ENCODE peak calls at places on chromosomes 1 and 21, in seven cellular contexts. One of them, this sample, is unnamed.

GRCh38 chr1:51518033-51518729 is 885 bp downstream of the EPS15 start:
- DNase-seq in Right ventricle myocardium superior: peak
- DNase-seq in T47D: peak
- DNase-seq in heart left ventricle: no peak
- DNase-seq in KBM-7: peak
- DNase-seq in GM10248: peak
- DNase-seq in hippocampal formation: peak
- DNase-seq in this sample: no peak

GRCh38 chr1:153532769-153533599 is 2.8 kb downstream of the S100A6 start:
- DNase-seq in Right ventricle myocardium superior: peak
- DNase-seq in T47D: peak
- DNase-seq in heart left ventricle: peak
- DNase-seq in KBM-7: peak
- DNase-seq in GM10248: peak
- DNase-seq in hippocampal formation: peak
- DNase-seq in this sample: peak

GRCh38 chr1:12499574-12500245 is 118.3 kb downstream of the DHRS3 start:
- DNase-seq in Right ventricle myocardium superior: no peak
- DNase-seq in T47D: no peak
- DNase-seq in heart left ventricle: no peak
- DNase-seq in KBM-7: no peak
- DNase-seq in GM10248: no peak
- DNase-seq in hippocampal formation: no peak
- DNase-seq in this sample: no peak

GRCh38 chr1:183685112-183685713 is 32.1 kb upstream of the APOBEC4 start:
- DNase-seq in Right ventricle myocardium superior: no peak
- DNase-seq in T47D: peak
- DNase-seq in heart left ventricle: no peak
- DNase-seq in KBM-7: peak
- DNase-seq in GM10248: peak
- DNase-seq in hippocampal formation: no peak
- DNase-seq in this sample: peak

GRCh38 chr1:51926171-51926812 is 47.8 kb upstream of the NRDC start:
- DNase-seq in Right ventricle myocardium superior: no peak
- DNase-seq in T47D: no peak
- DNase-seq in heart left ventricle: no peak
- DNase-seq in KBM-7: peak
- DNase-seq in GM10248: no peak
- DNase-seq in hippocampal formation: no peak
- DNase-seq in this sample: no peak

GRCh38 chr1:16012590-16013219 is 5.1 kb downstream of the HSPB7 start:
- DNase-seq in Right ventricle myocardium superior: peak
- DNase-seq in T47D: no peak
- DNase-seq in heart left ventricle: peak
- DNase-seq in KBM-7: peak
- DNase-seq in GM10248: peak
- DNase-seq in hippocampal formation: no peak
- DNase-seq in this sample: no peak

GRCh38 chr1:116878804-116879477 is 30.8 kb upstream of the PTGFRN start:
- DNase-seq in Right ventricle myocardium superior: peak
- DNase-seq in T47D: no peak
- DNase-seq in heart left ventricle: peak
- DNase-seq in KBM-7: peak
- DNase-seq in GM10248: peak
- DNase-seq in hippocampal formation: peak
- DNase-seq in this sample: no peak

GRCh38 chr1:198212675-198213074 is 55.9 kb downstream of the NEK7 start:
- DNase-seq in Right ventricle myocardium superior: no peak
- DNase-seq in T47D: no peak
- DNase-seq in heart left ventricle: no peak
- DNase-seq in KBM-7: no peak
- DNase-seq in GM10248: no peak
- DNase-seq in hippocampal formation: no peak
- DNase-seq in this sample: no peak

GRCh38 chr1:92705456-92705855 is 79.5 kb downstream of the EVI5 start:
- DNase-seq in Right ventricle myocardium superior: no peak
- DNase-seq in T47D: no peak
- DNase-seq in heart left ventricle: no peak
- DNase-seq in KBM-7: no peak
- DNase-seq in GM10248: no peak
- DNase-seq in hippocampal formation: no peak
- DNase-seq in this sample: no peak

GRCh38 chr1:27520651-27521050 is 30.7 kb upstream of the WASF2 start:
- DNase-seq in Right ventricle myocardium superior: peak
- DNase-seq in T47D: no peak
- DNase-seq in heart left ventricle: no peak
- DNase-seq in KBM-7: no peak
- DNase-seq in GM10248: no peak
- DNase-seq in hippocampal formation: peak
- DNase-seq in this sample: no peak

GRCh38 chr1:244063498-244063897 is 12.4 kb downstream of the ZBTB18 start:
- DNase-seq in Right ventricle myocardium superior: no peak
- DNase-seq in T47D: no peak
- DNase-seq in heart left ventricle: no peak
- DNase-seq in KBM-7: no peak
- DNase-seq in GM10248: no peak
- DNase-seq in hippocampal formation: no peak
- DNase-seq in this sample: no peak

GRCh38 chr21:43827015-43827611 is 37.7 kb downstream of the RRP1 start:
- DNase-seq in Right ventricle myocardium superior: no peak
- DNase-seq in T47D: no peak
- DNase-seq in heart left ventricle: no peak
- DNase-seq in KBM-7: no peak
- DNase-seq in GM10248: no peak
- DNase-seq in hippocampal formation: no peak
- DNase-seq in this sample: no peak

GRCh38 chr1:2150836-2151235 is 43.7 kb downstream of the FAAP20 start:
- DNase-seq in Right ventricle myocardium superior: no peak
- DNase-seq in T47D: no peak
- DNase-seq in heart left ventricle: no peak
- DNase-seq in KBM-7: no peak
- DNase-seq in GM10248: no peak
- DNase-seq in hippocampal formation: no peak
- DNase-seq in this sample: no peak

GRCh38 chr1:21082078-21082477 is 94.6 kb downstream of the EIF4G3 start:
- DNase-seq in Right ventricle myocardium superior: no peak
- DNase-seq in T47D: no peak
- DNase-seq in heart left ventricle: no peak
- DNase-seq in KBM-7: no peak
- DNase-seq in GM10248: no peak
- DNase-seq in hippocampal formation: no peak
- DNase-seq in this sample: no peak

GRCh38 chr21:35475006-35475405 is 425.9 kb upstream of the RUNX1 start:
- DNase-seq in Right ventricle myocardium superior: no peak
- DNase-seq in T47D: no peak
- DNase-seq in heart left ventricle: no peak
- DNase-seq in KBM-7: peak
- DNase-seq in GM10248: no peak
- DNase-seq in hippocampal formation: no peak
- DNase-seq in this sample: no peak

GRCh38 chr21:39321424-39321823 is 8.0 kb upstream of the BRWD1 start:
- DNase-seq in Right ventricle myocardium superior: no peak
- DNase-seq in T47D: peak
- DNase-seq in heart left ventricle: no peak
- DNase-seq in KBM-7: no peak
- DNase-seq in GM10248: no peak
- DNase-seq in hippocampal formation: no peak
- DNase-seq in this sample: no peak

GRCh38 chr1:167453156-167453555 is 65.2 kb downstream of the CD247 start:
- DNase-seq in Right ventricle myocardium superior: no peak
- DNase-seq in T47D: no peak
- DNase-seq in heart left ventricle: no peak
- DNase-seq in KBM-7: no peak
- DNase-seq in GM10248: no peak
- DNase-seq in hippocampal formation: no peak
- DNase-seq in this sample: no peak

GRCh38 chr1:176619261-176619660 is 156.3 kb downstream of the PAPPA2 start:
- DNase-seq in Right ventricle myocardium superior: no peak
- DNase-seq in T47D: no peak
- DNase-seq in heart left ventricle: no peak
- DNase-seq in KBM-7: no peak
- DNase-seq in GM10248: no peak
- DNase-seq in hippocampal formation: no peak
- DNase-seq in this sample: no peak

GRCh38 chr1:55288245-55288644 is 73.1 kb upstream of the USP24 start:
- DNase-seq in Right ventricle myocardium superior: no peak
- DNase-seq in T47D: no peak
- DNase-seq in heart left ventricle: no peak
- DNase-seq in KBM-7: no peak
- DNase-seq in GM10248: peak
- DNase-seq in hippocampal formation: no peak
- DNase-seq in this sample: no peak

GRCh38 chr21:42925114-42925907 is at the start of gene ERVH48-1:
- DNase-seq in Right ventricle myocardium superior: no peak
- DNase-seq in T47D: no peak
- DNase-seq in heart left ventricle: no peak
- DNase-seq in KBM-7: peak
- DNase-seq in GM10248: no peak
- DNase-seq in hippocampal formation: no peak
- DNase-seq in this sample: no peak

GRCh38 chr21:28294046-28294445 is 698.6 kb downstream of the LTN1 start:
- DNase-seq in Right ventricle myocardium superior: no peak
- DNase-seq in T47D: no peak
- DNase-seq in heart left ventricle: no peak
- DNase-seq in KBM-7: no peak
- DNase-seq in GM10248: no peak
- DNase-seq in hippocampal formation: no peak
- DNase-seq in this sample: no peak

GRCh38 chr1:233897325-233898162 is 6.9 kb upstream of the SLC35F3 start:
- DNase-seq in Right ventricle myocardium superior: no peak
- DNase-seq in T47D: no peak
- DNase-seq in heart left ventricle: no peak
- DNase-seq in KBM-7: no peak
- DNase-seq in GM10248: peak
- DNase-seq in hippocampal formation: no peak
- DNase-seq in this sample: no peak

GRCh38 chr21:29309703-29310102 is 11.0 kb downstream of the BACH1 start:
- DNase-seq in Right ventricle myocardium superior: no peak
- DNase-seq in T47D: no peak
- DNase-seq in heart left ventricle: no peak
- DNase-seq in KBM-7: no peak
- DNase-seq in GM10248: no peak
- DNase-seq in hippocampal formation: no peak
- DNase-seq in this sample: no peak

GRCh38 chr21:33558777-33559421 is 16.1 kb downstream of the SON start:
- DNase-seq in Right ventricle myocardium superior: no peak
- DNase-seq in T47D: no peak
- DNase-seq in heart left ventricle: no peak
- DNase-seq in KBM-7: no peak
- DNase-seq in GM10248: no peak
- DNase-seq in hippocampal formation: no peak
- DNase-seq in this sample: no peak

GRCh38 chr1:39614488-39614887 is 25.0 kb downstream of the HEYL start:
- DNase-seq in Right ventricle myocardium superior: no peak
- DNase-seq in T47D: no peak
- DNase-seq in heart left ventricle: no peak
- DNase-seq in KBM-7: no peak
- DNase-seq in GM10248: no peak
- DNase-seq in hippocampal formation: no peak
- DNase-seq in this sample: no peak

GRCh38 chr1:20281801-20282200 is 8.9 kb upstream of the VWA5B1 start:
- DNase-seq in Right ventricle myocardium superior: no peak
- DNase-seq in T47D: no peak
- DNase-seq in heart left ventricle: no peak
- DNase-seq in KBM-7: no peak
- DNase-seq in GM10248: no peak
- DNase-seq in hippocampal formation: no peak
- DNase-seq in this sample: no peak

GRCh38 chr1:245605480-245606156 is 450.8 kb downstream of the KIF26B start:
- DNase-seq in Right ventricle myocardium superior: no peak
- DNase-seq in T47D: no peak
- DNase-seq in heart left ventricle: peak
- DNase-seq in KBM-7: no peak
- DNase-seq in GM10248: no peak
- DNase-seq in hippocampal formation: no peak
- DNase-seq in this sample: no peak

GRCh38 chr1:51628715-51629590 is 12.1 kb downstream of the OSBPL9 start:
- DNase-seq in Right ventricle myocardium superior: no peak
- DNase-seq in T47D: no peak
- DNase-seq in heart left ventricle: no peak
- DNase-seq in KBM-7: no peak
- DNase-seq in GM10248: no peak
- DNase-seq in hippocampal formation: no peak
- DNase-seq in this sample: no peak

GRCh38 chr1:181674617-181675016 is 191.3 kb downstream of the CACNA1E start:
- DNase-seq in Right ventricle myocardium superior: no peak
- DNase-seq in T47D: peak
- DNase-seq in heart left ventricle: no peak
- DNase-seq in KBM-7: no peak
- DNase-seq in GM10248: no peak
- DNase-seq in hippocampal formation: no peak
- DNase-seq in this sample: no peak

GRCh38 chr1:2625311-2625710 is 7.5 kb downstream of the MMEL1 start:
- DNase-seq in Right ventricle myocardium superior: no peak
- DNase-seq in T47D: no peak
- DNase-seq in heart left ventricle: peak
- DNase-seq in KBM-7: no peak
- DNase-seq in GM10248: no peak
- DNase-seq in hippocampal formation: no peak
- DNase-seq in this sample: no peak

GRCh38 chr1:27342778-27343638 is 1.2 kb downstream of the SYTL1 start:
- DNase-seq in Right ventricle myocardium superior: peak
- DNase-seq in T47D: peak
- DNase-seq in heart left ventricle: peak
- DNase-seq in KBM-7: peak
- DNase-seq in GM10248: peak
- DNase-seq in hippocampal formation: no peak
- DNase-seq in this sample: no peak

GRCh38 chr1:9890224-9890731 is 19.8 kb downstream of the CTNNBIP1 start:
- DNase-seq in Right ventricle myocardium superior: peak
- DNase-seq in T47D: no peak
- DNase-seq in heart left ventricle: peak
- DNase-seq in KBM-7: peak
- DNase-seq in GM10248: no peak
- DNase-seq in hippocampal formation: no peak
- DNase-seq in this sample: no peak

GRCh38 chr1:14780271-14780670 is 181.8 kb downstream of the KAZN start:
- DNase-seq in Right ventricle myocardium superior: no peak
- DNase-seq in T47D: no peak
- DNase-seq in heart left ventricle: no peak
- DNase-seq in KBM-7: peak
- DNase-seq in GM10248: no peak
- DNase-seq in hippocampal formation: no peak
- DNase-seq in this sample: no peak

GRCh38 chr1:54239041-54239410 is 39.1 kb downstream of the MRPL37 start:
- DNase-seq in Right ventricle myocardium superior: no peak
- DNase-seq in T47D: no peak
- DNase-seq in heart left ventricle: no peak
- DNase-seq in KBM-7: no peak
- DNase-seq in GM10248: no peak
- DNase-seq in hippocampal formation: no peak
- DNase-seq in this sample: no peak

GRCh38 chr21:33384851-33385331 is 18.3 kb upstream of the IFNGR2 start:
- DNase-seq in Right ventricle myocardium superior: no peak
- DNase-seq in T47D: no peak
- DNase-seq in heart left ventricle: no peak
- DNase-seq in KBM-7: no peak
- DNase-seq in GM10248: no peak
- DNase-seq in hippocampal formation: no peak
- DNase-seq in this sample: no peak

This sample was measured in frontal cortex.